ENCODE peak calls at places on chromosomes 11 and 22, in seven cellular contexts. F, G, C, N, O, M and E are unnamed samples.

GRCh38 chr11:256952-257737 is 20.4 kb downstream of the PSMD13 start:
- DNase-seq in F (no peak), G (no peak), C (no peak), N (no peak), O (no peak), M (no peak), E (no peak)

GRCh38 chr22:19875531-19876313 is 21.0 kb upstream of the GNB1L start:
- DNase-seq in F (no peak), G (no peak), C (peak; percentile 1), N (peak; percentile 49), O (peak; percentile 22), M (peak; percentile 45), E (peak; percentile 60)

GRCh38 chr22:19527321-19527721 is 3.1 kb upstream of the CLDN5 start:
- DNase-seq in F (no peak), G (peak; percentile 39), C (no peak), N (no peak), O (no peak), M (no peak), E (no peak)

GRCh38 chr22:24134090-24134846 is 47.0 kb upstream of the SUSD2 start:
- DNase-seq in F (no peak), G (no peak), C (peak; percentile 23), N (no peak), O (no peak), M (peak; percentile 90), E (peak; percentile 90)

GRCh38 chr22:25919452-25919851 is 177.5 kb downstream of the MYO18B start:
- DNase-seq in F (no peak), G (no peak), C (no peak), N (no peak), O (no peak), M (no peak), E (no peak)

GRCh38 chr11:111395749-111396148 is 16.7 kb upstream of the POU2AF1 start:
- DNase-seq in F (no peak), G (no peak), C (no peak), N (no peak), O (no peak), M (no peak), E (no peak)

GRCh38 chr22:39130152-39130704 is 22.3 kb downstream of the CBX7 start:
- DNase-seq in F (peak; percentile 18), G (no peak), C (peak; percentile 75), N (no peak), O (no peak), M (no peak), E (no peak)

GRCh38 chr11:127056338-127056971 is 55.9 kb upstream of the KIRREL3 start:
- DNase-seq in F (no peak), G (no peak), C (no peak), N (no peak), O (peak; percentile 30), M (no peak), E (no peak)

GRCh38 chr11:133501643-133502535 is 30.4 kb downstream of the OPCML start:
- DNase-seq in F (peak; percentile 39), G (no peak), C (peak; percentile 28), N (no peak), O (no peak), M (peak; percentile 57), E (peak; percentile 72)

GRCh38 chr11:75815345-75815983 is 454 bp downstream of the UVRAG start:
- DNase-seq in F (peak; percentile 53), G (no peak), C (no peak), N (peak; percentile 63), O (peak; percentile 37), M (peak; percentile 76), E (no peak)

GRCh38 chr11:76228122-76229000 is 22.1 kb upstream of the WNT11 start:
- DNase-seq in F (no peak), G (peak; percentile 80), C (no peak), N (no peak), O (no peak), M (no peak), E (no peak)

GRCh38 chr11:95715777-95716241 is 73.8 kb downstream of the FAM76B start:
- DNase-seq in F (no peak), G (no peak), C (no peak), N (no peak), O (no peak), M (no peak), E (no peak)

GRCh38 chr22:38310518-38311330 is 6.5 kb downstream of the CSNK1E start:
- DNase-seq in F (no peak), G (no peak), C (no peak), N (no peak), O (no peak), M (no peak), E (no peak)

GRCh38 chr22:44570476-44571445 is 72.7 kb upstream of the RTL6 start:
- DNase-seq in F (no peak), G (peak; percentile 16), C (no peak), N (no peak), O (no peak), M (peak; percentile 13), E (peak; percentile 47)

GRCh38 chr11:116510886-116511650 is 261.7 kb downstream of the BUD13 start:
- DNase-seq in F (peak; percentile 28), G (no peak), C (peak; percentile 35), N (no peak), O (no peak), M (no peak), E (no peak)

GRCh38 chr11:33544593-33545373 is 155.8 kb downstream of the C11orf91 start:
- DNase-seq in F (no peak), G (no peak), C (no peak), N (no peak), O (no peak), M (no peak), E (no peak)

GRCh38 chr11:44006882-44007495 is 40.8 kb upstream of the ACCSL start:
- DNase-seq in F (peak; percentile 15), G (peak; percentile 43), C (no peak), N (no peak), O (peak; percentile 13), M (no peak), E (no peak)

GRCh38 chr22:37996079-37996478 is 11.7 kb upstream of the SOX10 start:
- DNase-seq in F (no peak), G (no peak), C (no peak), N (peak; percentile 65), O (no peak), M (no peak), E (no peak)

GRCh38 chr11:5938603-5938965 is 3.5 kb upstream of the OR56A3 start:
- DNase-seq in F (no peak), G (no peak), C (no peak), N (no peak), O (no peak), M (no peak), E (no peak)

GRCh38 chr11:5500391-5500790 is 9.4 kb downstream of the UBQLN3 start:
- DNase-seq in F (no peak), G (no peak), C (no peak), N (no peak), O (no peak), M (no peak), E (no peak)

GRCh38 chr11:122201126-122201525 is 85.1 kb upstream of the BLID start:
- DNase-seq in F (no peak), G (no peak), C (no peak), N (no peak), O (no peak), M (no peak), E (no peak)

GRCh38 chr11:122198291-122198983 is 82.4 kb upstream of the BLID start:
- DNase-seq in F (no peak), G (no peak), C (no peak), N (no peak), O (no peak), M (no peak), E (no peak)

GRCh38 chr11:122202161-122202950 is 86.3 kb upstream of the BLID start:
- DNase-seq in F (peak; percentile 37), G (peak; percentile 48), C (no peak), N (no peak), O (peak; percentile 50), M (no peak), E (no peak)

GRCh38 chr11:122197055-122197987 is 81.3 kb upstream of the BLID start:
- DNase-seq in F (no peak), G (no peak), C (no peak), N (no peak), O (no peak), M (no peak), E (no peak)

GRCh38 chr11:122199661-122200060 is 83.6 kb upstream of the BLID start:
- DNase-seq in F (no peak), G (no peak), C (no peak), N (no peak), O (no peak), M (no peak), E (no peak)
- H3K27ac ChIP-seq in F (no peak overlapping the region), G (no peak overlapping the region), C (no peak overlapping the region), N (no peak overlapping the region), O (no peak overlapping the region), M (no peak overlapping the region), E (no peak overlapping the region)

GRCh38 chr11:70084046-70084984 is 6.2 kb downstream of the ANO1 start:
- DNase-seq in F (no peak), G (no peak), C (no peak), N (no peak), O (no peak), M (no peak), E (no peak)

GRCh38 chr11:70079691-70080090 is 1.6 kb downstream of the ANO1 start:
- DNase-seq in F (no peak), G (no peak), C (no peak), N (no peak), O (no peak), M (no peak), E (no peak)

GRCh38 chr11:70085815-70086769 is 8.0 kb downstream of the ANO1 start:
- DNase-seq in F (no peak), G (peak; percentile 82), C (no peak), N (no peak), O (no peak), M (no peak), E (no peak)

GRCh38 chr11:70080763-70081162 is 2.6 kb downstream of the ANO1 start:
- DNase-seq in F (no peak), G (no peak), C (no peak), N (peak; percentile 71), O (no peak), M (no peak), E (no peak)

GRCh38 chr11:70082829-70083228 is 4.7 kb downstream of the ANO1 start:
- DNase-seq in F (no peak), G (no peak), C (no peak), N (no peak), O (no peak), M (no peak), E (no peak)
- H3K27me3 ChIP-seq in F (peaks cover 15% of the 10 kb centered on the region), G (no peaks in the 10 kb centered on the region), C (peaks cover 48% of the 10 kb centered on the region), N (no peaks in the 10 kb centered on the region), O (peaks cover 16% of the 10 kb centered on the region), M (peaks cover 32% of the 10 kb centered on the region), E (peaks cover 5% of the 10 kb centered on the region)

DNA sequence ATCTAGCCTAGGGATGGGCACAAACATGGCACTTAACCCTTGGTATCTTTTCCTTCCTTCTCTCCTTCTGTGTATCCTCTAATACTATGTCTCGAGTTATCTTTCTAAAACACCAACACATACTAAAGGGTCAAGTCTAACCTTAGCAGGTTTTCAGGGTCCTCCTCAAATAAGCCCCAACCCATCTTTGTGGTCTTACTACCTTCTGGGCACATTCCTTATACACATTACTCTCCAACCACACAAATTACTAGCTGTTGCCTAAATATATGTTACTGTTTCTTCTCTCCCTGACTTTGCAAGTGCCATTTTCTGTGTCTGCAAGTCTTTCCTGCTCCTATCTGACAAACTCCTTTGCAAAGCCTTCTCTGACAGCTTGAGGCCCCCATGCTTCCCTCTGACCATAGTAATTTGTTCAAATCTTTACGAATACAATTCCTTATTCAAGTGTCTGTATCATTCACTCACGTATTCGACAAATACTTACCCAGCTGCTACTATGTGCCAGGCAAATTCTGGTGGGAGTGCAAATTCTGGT is 15.8 kb upstream of the NUP160 start:
- DNase-seq in F (no peak), G (no peak), C (no peak), N (no peak), O (no peak), M (no peak), E (no peak)
- H3K4me1 ChIP-seq in F (no peaks in the 10 kb centered on the region), G (no peaks in the 10 kb centered on the region), C (no peaks in the 10 kb centered on the region), N (no peaks in the 10 kb centered on the region), O (no peaks in the 10 kb centered on the region), M (peaks cover 31% of the 10 kb centered on the region), E (peaks cover 19% of the 10 kb centered on the region)

GRCh38 chr11:83069441-83070043 is 2.2 kb downstream of the RAB30 start:
- DNase-seq in F (no peak), G (no peak), C (peak; percentile 9), N (no peak), O (no peak), M (no peak), E (no peak)
- H3K27ac ChIP-seq in F (no peak overlapping the region), G (no peak overlapping the region), C (no peak overlapping the region), N (no peak overlapping the region), O (no peak overlapping the region), M (no peak overlapping the region), E (no peak overlapping the region)